ENCODE peak calls at places on chromosome 20, in four cellular contexts. A is fibroblast of pulmonary artery, Z is foreskin fibroblast, F is astrocyte. M is an unnamed sample.

GRCh38 chr20:31842471-31843157 is 2.8 kb downstream of the FOXS1 start:
- DNase-seq in A (peak), Z (peak), F (peak), M (no peak)

GRCh38 chr20:63708301-63709148 is 686 bp downstream of the ZGPAT start:
- DNase-seq in A (no peak), Z (peak), F (no peak), M (no peak)

GRCh38 chr20:12331236-12331635 is 413.5 kb downstream of the BTBD3 start:
- DNase-seq in A (no peak), Z (no peak), F (no peak), M (no peak)

GRCh38 chr20:4956200-4956810 is 45.0 kb downstream of the SLC23A2 start:
- DNase-seq in A (peak), Z (peak), F (no peak), M (no peak)

GRCh38 chr20:56860413-56860812 is 231.3 kb downstream of the TFAP2C start:
- DNase-seq in A (peak), Z (peak), F (no peak), M (no peak)

GRCh38 chr20:42795399-42795798 is 394.3 kb downstream of the PTPRT start:
- DNase-seq in A (no peak), Z (no peak), F (no peak), M (no peak)

GRCh38 chr20:39822667-39823066 is 860.5 kb downstream of the DHX35 start:
- DNase-seq in A (peak), Z (peak), F (peak), M (no peak)

GRCh38 chr20:36836591-36837329 is 39.2 kb upstream of the TLDC2 start:
- DNase-seq in A (peak), Z (peak), F (no peak), M (no peak)

GRCh38 chr20:19956976-19957375 is 60.2 kb upstream of the NAA20 start:
- DNase-seq in A (no peak), Z (no peak), F (no peak), M (no peak)

GRCh38 chr20:20393207-20393606 is 25.3 kb downstream of the INSM1 start:
- DNase-seq in A (peak), Z (peak), F (peak), M (no peak)

GRCh38 chr20:46009847-46010246 is 1.1 kb downstream of the MMP9 start:
- DNase-seq in A (no peak), Z (no peak), F (no peak), M (no peak)

GRCh38 chr20:420721-421574 is 12.8 kb downstream of the RBCK1 start:
- DNase-seq in A (no peak), Z (no peak), F (no peak), M (no peak)

GRCh38 chr20:57664476-57664875 is 44.2 kb upstream of the ZBP1 start:
- DNase-seq in A (no peak), Z (no peak), F (no peak), M (no peak)

GRCh38 chr20:61332016-61332975 is 80.2 kb downstream of the CDH4 start:
- DNase-seq in A (no peak), Z (no peak), F (peak), M (no peak)

GRCh38 chr20:38790210-38791053 is 15.1 kb upstream of the PPP1R16B start:
- DNase-seq in A (peak), Z (peak), F (peak), M (no peak)

GRCh38 chr20:57093766-57094165 is 172.7 kb downstream of the BMP7 start:
- DNase-seq in A (no peak), Z (no peak), F (no peak), M (no peak)

GRCh38 chr20:2285618-2286017 is 10.2 kb upstream of the TGM3 start:
- DNase-seq in A (no peak), Z (no peak), F (no peak), M (no peak)

GRCh38 chr20:58630063-58630462 is 21.0 kb upstream of the STX16 start:
- DNase-seq in A (peak), Z (peak), F (peak), M (no peak)

GRCh38 chr20:36478137-36478905 is 63.0 kb upstream of the MYL9 start:
- DNase-seq in A (no peak), Z (no peak), F (no peak), M (no peak)

GRCh38 chr20:18164356-18164755 is 26.7 kb downstream of the KAT14 start:
- DNase-seq in A (no peak), Z (peak), F (peak), M (no peak)

GRCh38 chr20:676315-676937 is 824 bp upstream of the SCRT2 start:
- DNase-seq in A (no peak), Z (no peak), F (no peak), M (no peak)

GRCh38 chr20:59733326-59733725 is 129.0 kb downstream of the PHACTR3 start:
- DNase-seq in A (no peak), Z (no peak), F (no peak), M (no peak)

GRCh38 chr20:63692436-63693078 is 3.9 kb upstream of the TNFRSF6B start:
- DNase-seq in A (no peak), Z (peak), F (no peak), M (no peak)

GRCh38 chr20:34579191-34579661 is 20.7 kb downstream of the MAP1LC3A start:
- DNase-seq in A (peak), Z (peak), F (peak), M (no peak)

GRCh38 chr20:18986146-18986830 is 172.7 kb downstream of the SCP2D1 start:
- DNase-seq in A (no peak), Z (no peak), F (no peak), M (no peak)

GRCh38 chr20:31721408-31722332 is 998 bp downstream of the BCL2L1 start:
- DNase-seq in A (no peak), Z (peak), F (no peak), M (no peak)

GRCh38 chr20:1946762-1947534 is 46.9 kb downstream of the PDYN start:
- DNase-seq in A (peak), Z (peak), F (peak), M (peak)

GRCh38 chr20:2750343-2751251 is 49.8 kb downstream of the CPXM1 start:
- DNase-seq in A (peak), Z (peak), F (no peak), M (no peak)

GRCh38 chr20:24949756-24950127 is 673 bp downstream of the CST7 start:
- DNase-seq in A (no peak), Z (no peak), F (no peak), M (no peak)

GRCh38 chr20:958936-959815 is 42.9 kb downstream of the RSPO4 start:
- DNase-seq in A (no peak), Z (no peak), F (no peak), M (no peak)

DNA sequence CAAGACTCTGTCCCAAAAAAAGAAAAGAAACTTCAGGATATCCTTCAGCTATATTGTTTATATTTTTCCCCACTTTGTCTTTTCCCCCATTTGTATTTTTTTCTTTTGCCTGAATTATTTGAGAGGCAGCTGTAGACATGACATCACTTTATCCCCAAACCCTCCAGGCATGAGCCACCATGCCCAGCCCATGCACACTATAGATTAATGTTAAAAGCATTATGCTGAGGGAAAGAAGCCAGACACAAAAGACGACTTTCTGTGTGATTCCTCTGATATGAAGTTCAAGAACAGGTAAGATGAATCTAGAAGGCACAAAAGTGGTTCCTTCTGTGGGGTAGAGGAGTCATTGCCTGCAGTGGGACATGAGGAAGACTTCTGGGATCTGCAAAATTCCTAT is 16.4 kb downstream of the CEBPB start:
- DNase-seq in A (no peak), Z (no peak), F (no peak), M (no peak)
- TF ChIP-seq CTCF in A (no peak), Z (no peak), F (no peak), M (no peak)

DNA sequence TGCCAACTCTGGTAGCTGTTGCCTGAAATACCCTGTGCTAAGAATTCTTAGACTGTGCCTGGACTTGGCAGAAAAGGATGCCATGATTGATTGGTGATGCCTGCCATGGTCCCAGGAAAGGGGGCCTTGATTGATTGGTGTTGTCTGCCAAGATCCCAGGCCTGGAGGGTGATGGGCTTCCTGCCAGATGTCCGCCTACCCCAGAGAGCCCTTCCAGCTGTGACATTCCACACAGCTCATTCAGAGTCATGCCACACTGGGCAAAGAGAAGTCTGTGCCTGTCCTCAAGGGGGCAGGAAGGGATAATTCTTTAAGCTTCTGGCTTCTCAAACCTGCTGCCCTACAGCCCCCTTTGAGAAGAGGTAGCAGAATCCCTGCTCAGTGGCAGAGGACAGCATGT is 24.6 kb downstream of the RIMS4 start:
- DNase-seq in A (peak), Z (no peak), F (no peak), M (no peak)
- TF ChIP-seq CTCF in A (no peak), Z (no peak), F (no peak), M (no peak)

DNA sequence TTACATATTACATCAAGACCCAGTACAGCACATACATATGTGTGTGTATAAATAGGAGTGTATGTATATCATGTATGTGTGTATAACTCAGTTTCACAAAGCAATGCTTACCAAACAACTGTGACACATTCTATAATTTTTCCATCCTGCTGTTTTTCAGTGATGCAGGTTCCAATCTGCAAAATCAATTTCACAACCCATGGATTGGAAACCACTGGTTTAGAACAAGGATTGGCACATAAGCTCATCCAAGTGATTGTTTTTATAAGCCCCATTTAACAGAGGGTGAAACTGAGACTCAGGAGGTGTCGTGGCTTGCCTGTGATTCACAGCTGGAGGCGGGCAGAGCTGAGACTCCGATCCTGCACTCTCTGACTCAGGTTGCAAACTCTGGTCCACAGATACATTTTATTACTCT is 158.2 kb downstream of the ZMYND8 start:
- DNase-seq in A (no peak), Z (peak), F (no peak), M (no peak)
- TF ChIP-seq CTCF in A (no peak), Z (no peak), F (no peak), M (no peak)

DNA sequence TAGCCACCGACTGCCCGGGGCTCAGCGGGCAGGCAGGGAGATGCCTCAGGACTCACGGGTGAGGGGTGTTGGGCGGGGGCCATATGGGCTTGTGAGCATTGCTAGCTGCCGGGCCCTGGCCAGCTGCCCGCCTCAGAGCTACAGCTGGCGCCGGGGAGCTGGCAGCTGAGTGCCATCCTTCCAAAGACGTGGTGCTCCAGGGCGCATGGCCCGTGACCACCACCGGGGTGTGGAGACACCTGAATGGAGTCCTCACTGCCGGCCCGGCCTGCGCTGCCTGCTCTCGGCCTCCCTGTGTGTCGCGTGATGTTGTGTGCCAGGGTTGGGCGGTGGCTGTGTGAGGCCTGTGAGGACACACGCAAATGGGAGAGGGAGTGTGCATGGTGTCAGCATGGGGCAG is 10.6 kb upstream of the RBBP8NL start:
- DNase-seq in A (no peak), Z (no peak), F (no peak), M (no peak)
- TF ChIP-seq CTCF in A (no peak), Z (no peak), F (no peak), M (no peak)

GRCh38 chr20:62382306-62383198 is 4.4 kb upstream of the RPS21 start:
- DNase-seq in A (peak), Z (peak), F (peak), M (no peak)
- TF ChIP-seq CTCF in A (peak), Z (peak), F (peak), M (no peak)